ENCODE peak calls at places on chromosomes 3 and 15, in nine cellular contexts. X is BJ; W is progenitor cell of endocrine pancreas; S is transverse colon; J is psoas muscle; K is foreskin fibroblast; Y is nephron progenitor cell; N is CD8-positive, alpha-beta T cell; F is WERI-Rb-1. L is an unnamed sample.

GRCh38 chr15:67174864-67175573 is 79.4 kb downstream of the AAGAB start:
- DNase-seq in X (no peak), W (no peak), S (no peak), J (no peak), K (no peak), Y (no peak), N (no peak), F (no peak), L (peak)

GRCh38 chr15:42149493-42150245 is 6.8 kb downstream of the PLA2G4F start:
- DNase-seq in X (no peak), W (no peak), S (no peak), J (no peak), K (no peak), Y (no peak), N (no peak), F (no peak), L (no peak)

GRCh38 chr15:57506422-57506821 is 85.3 kb upstream of the MYZAP start:
- DNase-seq in X (no peak), W (no peak), S (no peak), J (no peak), K (no peak), Y (no peak), N (no peak), F (peak), L (peak)

GRCh38 chr3:128319107-128319506 is 147.6 kb downstream of the DNAJB8 start:
- DNase-seq in X (no peak), W (no peak), S (no peak), J (no peak), K (no peak), Y (no peak), N (no peak), F (peak), L (no peak)

GRCh38 chr3:67637255-67637900 is 17.0 kb downstream of the SUCLG2 start:
- DNase-seq in X (no peak), W (no peak), S (no peak), J (no peak), K (no peak), Y (no peak), N (no peak), F (no peak), L (no peak)

GRCh38 chr3:31738423-31738822 is 205.7 kb downstream of the STT3B start:
- DNase-seq in X (no peak), W (no peak), S (no peak), J (no peak), K (no peak), Y (no peak), N (no peak), F (no peak), L (no peak)

GRCh38 chr3:64321747-64322146 is 96.5 kb upstream of the PRICKLE2 start:
- DNase-seq in X (no peak), W (no peak), S (no peak), J (no peak), K (peak), Y (no peak), N (no peak), F (no peak), L (peak)

GRCh38 chr15:100973351-100974034 is 54.3 kb downstream of the LRRK1 start:
- DNase-seq in X (no peak), W (peak), S (no peak), J (no peak), K (no peak), Y (peak), N (no peak), F (no peak), L (no peak)

GRCh38 chr3:117786339-117786738 is 1076.8 kb downstream of the TUSC7 start:
- DNase-seq in X (no peak), W (no peak), S (no peak), J (no peak), K (no peak), Y (no peak), N (no peak), F (no peak), L (no peak)

GRCh38 chr3:63872135-63872924 is 8.7 kb downstream of the ATXN7 start:
- DNase-seq in X (peak), W (no peak), S (no peak), J (no peak), K (peak), Y (no peak), N (no peak), F (peak), L (peak)

GRCh38 chr3:135929670-135930069 is 35.9 kb upstream of the PPP2R3A start:
- DNase-seq in X (peak), W (no peak), S (peak), J (peak), K (peak), Y (no peak), N (no peak), F (no peak), L (no peak)

GRCh38 chr15:36133686-36134085 is 445.7 kb upstream of the CDIN1 start:
- DNase-seq in X (no peak), W (no peak), S (no peak), J (no peak), K (no peak), Y (no peak), N (no peak), F (no peak), L (no peak)

GRCh38 chr3:113110263-113110662 is 101.1 kb upstream of the BOC start:
- DNase-seq in X (no peak), W (no peak), S (peak), J (no peak), K (no peak), Y (no peak), N (no peak), F (no peak), L (peak)

GRCh38 chr15:70291295-70291694 is 193.6 kb upstream of the TLE3 start:
- DNase-seq in X (no peak), W (no peak), S (no peak), J (no peak), K (no peak), Y (no peak), N (no peak), F (no peak), L (no peak)

GRCh38 chr3:181808053-181808452 is 96.3 kb downstream of the SOX2 start:
- DNase-seq in X (no peak), W (no peak), S (no peak), J (no peak), K (no peak), Y (no peak), N (no peak), F (no peak), L (no peak)

GRCh38 chr3:63724987-63725386 is 72.5 kb downstream of the SNTN start:
- DNase-seq in X (peak), W (no peak), S (no peak), J (no peak), K (peak), Y (no peak), N (no peak), F (no peak), L (peak)

GRCh38 chr15:77525411-77525811 is 104.7 kb downstream of the HMG20A start:
- DNase-seq in X (no peak), W (no peak), S (no peak), J (no peak), K (no peak), Y (no peak), N (no peak), F (peak), L (no peak)

GRCh38 chr3:149480326-149481017 is 6.0 kb downstream of the TM4SF4 start:
- DNase-seq in X (no peak), W (peak), S (peak), J (peak), K (peak), Y (peak), N (peak), F (peak), L (peak)

GRCh38 chr3:73549071-73549600 is 75.6 kb downstream of the PDZRN3 start:
- DNase-seq in X (no peak), W (no peak), S (no peak), J (no peak), K (no peak), Y (no peak), N (no peak), F (no peak), L (no peak)

GRCh38 chr15:92902723-92903587 is 2.8 kb downstream of the CHD2 start:
- DNase-seq in X (no peak), W (no peak), S (no peak), J (no peak), K (no peak), Y (no peak), N (no peak), F (no peak), L (no peak)

GRCh38 chr3:22012471-22012870 is 261.5 kb upstream of the ZNF385D start:
- DNase-seq in X (no peak), W (no peak), S (no peak), J (no peak), K (peak), Y (no peak), N (no peak), F (peak), L (no peak)

GRCh38 chr15:28998511-28998910 is 112.7 kb downstream of the APBA2 start:
- DNase-seq in X (no peak), W (no peak), S (no peak), J (no peak), K (no peak), Y (no peak), N (no peak), F (no peak), L (no peak)

GRCh38 chr3:132038198-132038825 is 3.5 kb upstream of the CPNE4 start:
- DNase-seq in X (no peak), W (no peak), S (no peak), J (no peak), K (no peak), Y (no peak), N (no peak), F (no peak), L (no peak)
- TF ChIP-seq CTCF in X (peak), W (peak), S (peak), J (peak), K (peak), Y (peak), N (no peak), F (peak), L (peak)

DNA sequence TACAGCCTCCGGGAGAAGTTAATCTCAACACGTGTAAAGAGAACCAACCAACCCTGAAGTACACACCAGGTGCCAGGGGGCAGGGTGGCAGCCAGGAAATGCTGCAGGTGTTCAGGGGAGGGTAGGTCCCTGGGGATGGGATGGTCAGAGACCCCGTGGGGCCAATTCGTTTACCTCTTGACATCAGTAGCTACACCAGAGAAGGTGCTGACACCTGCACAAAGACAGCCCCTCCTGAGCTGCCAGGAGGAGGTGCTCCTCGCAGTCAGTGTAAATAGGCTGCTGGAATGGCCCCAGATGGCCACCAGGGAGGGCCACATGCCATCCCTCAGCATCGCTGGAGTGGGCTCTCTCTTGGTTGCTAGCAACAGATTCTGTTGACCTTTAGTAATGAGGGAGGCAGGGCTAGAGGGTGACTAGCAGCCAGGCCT is 52.8 kb downstream of the CORO2B start:
- DNase-seq in X (no peak), W (no peak), S (no peak), J (no peak), K (no peak), Y (no peak), N (no peak), F (peak), L (no peak)
- TF ChIP-seq CTCF in X (no peak), W (no peak), S (no peak), J (no peak), K (no peak), Y (no peak), N (no peak), F (peak), L (no peak)

DNA sequence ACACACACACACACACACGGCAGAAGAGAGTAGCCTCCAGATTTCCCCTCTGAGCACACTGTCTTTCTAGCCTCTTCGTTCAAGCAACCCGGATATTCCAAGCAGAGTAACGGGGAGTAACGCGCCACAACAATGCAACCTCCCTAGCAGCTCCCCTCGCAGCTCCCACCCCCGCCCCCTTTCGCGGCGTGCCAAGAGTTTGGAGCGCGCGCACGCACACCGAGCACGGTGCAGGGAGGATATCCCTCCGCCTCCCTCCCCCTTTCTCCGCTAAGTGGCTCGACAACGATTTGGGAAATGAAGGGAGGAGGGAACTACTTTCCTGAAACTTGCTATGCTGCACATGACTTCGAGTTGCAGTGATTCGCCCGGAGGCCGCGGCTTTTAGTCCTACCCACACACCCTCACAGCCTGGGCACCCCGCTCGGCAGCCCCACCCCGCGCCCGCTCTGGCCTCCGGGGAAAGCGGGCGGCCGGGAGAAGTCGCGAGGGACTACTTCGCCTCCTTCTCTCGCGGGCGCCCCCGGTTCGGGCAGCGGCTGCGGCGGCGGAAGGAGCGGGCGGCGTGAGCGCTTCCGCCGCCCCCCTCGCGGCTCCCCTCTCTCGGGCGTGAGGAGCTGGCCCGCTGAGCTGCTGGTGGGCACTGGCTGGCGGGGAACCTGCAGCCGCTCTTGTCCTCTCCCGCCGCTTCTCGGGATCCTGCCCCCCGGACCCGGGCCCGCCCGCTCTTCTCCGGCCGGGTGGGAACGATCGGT is 733 bp upstream of the SPRED1 start:
- DNase-seq in X (peak), W (peak), S (peak), J (peak), K (peak), Y (peak), N (peak), F (peak), L (peak)
- TF ChIP-seq CTCF in X (no peak), W (no peak), S (no peak), J (no peak), K (no peak), Y (no peak), N (no peak), F (no peak), L (no peak)

DNA sequence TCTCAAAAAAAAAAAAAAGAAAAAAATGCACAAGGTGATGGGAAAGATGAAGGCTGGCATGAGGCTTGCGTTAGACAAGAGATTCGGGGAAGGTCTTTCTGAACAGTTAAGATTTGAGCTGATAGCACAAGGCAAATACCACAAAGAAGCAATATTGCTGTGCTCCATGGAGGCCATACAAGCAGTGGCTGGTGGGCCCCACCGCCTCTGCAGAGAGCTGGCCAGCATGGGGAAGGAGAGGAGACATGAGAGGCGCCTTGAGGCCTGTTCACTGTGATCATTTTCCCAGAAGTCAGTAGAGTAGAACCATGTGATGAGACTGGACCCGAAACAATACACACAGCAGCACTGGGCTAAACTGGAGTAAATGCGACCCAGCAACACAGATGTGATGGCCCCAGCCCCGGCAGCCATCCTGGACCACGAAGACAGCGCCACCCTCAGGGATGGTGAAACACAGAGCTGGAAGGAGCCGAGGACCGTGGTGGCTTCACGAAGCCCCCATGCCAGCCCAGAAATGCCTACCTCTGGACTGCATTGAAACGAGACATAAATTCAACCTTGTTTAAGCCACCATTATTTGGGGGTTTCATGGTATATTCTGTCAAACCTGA is 5.5 kb downstream of the XXYLT1 start:
- DNase-seq in X (no peak), W (no peak), S (no peak), J (no peak), K (no peak), Y (no peak), N (no peak), F (no peak), L (no peak)
- TF ChIP-seq CTCF in X (no peak), W (no peak), S (no peak), J (no peak), K (no peak), Y (no peak), N (no peak), F (no peak), L (no peak)

GRCh38 chr15:65857718-65858402 is 11.4 kb upstream of the RAB11A start:
- DNase-seq in X (no peak), W (no peak), S (no peak), J (no peak), K (no peak), Y (no peak), N (no peak), F (no peak), L (no peak)

GRCh38 chr15:65867244-65867643 is 2.0 kb upstream of the RAB11A start:
- DNase-seq in X (no peak), W (no peak), S (no peak), J (no peak), K (no peak), Y (no peak), N (no peak), F (no peak), L (no peak)

GRCh38 chr15:65863106-65863505 is 6.2 kb upstream of the RAB11A start:
- DNase-seq in X (no peak), W (no peak), S (no peak), J (no peak), K (no peak), Y (no peak), N (no peak), F (no peak), L (no peak)

GRCh38 chr15:65856821-65857455 is 12.4 kb upstream of the RAB11A start:
- DNase-seq in X (no peak), W (no peak), S (peak), J (peak), K (no peak), Y (peak), N (peak), F (peak), L (peak)

DNA sequence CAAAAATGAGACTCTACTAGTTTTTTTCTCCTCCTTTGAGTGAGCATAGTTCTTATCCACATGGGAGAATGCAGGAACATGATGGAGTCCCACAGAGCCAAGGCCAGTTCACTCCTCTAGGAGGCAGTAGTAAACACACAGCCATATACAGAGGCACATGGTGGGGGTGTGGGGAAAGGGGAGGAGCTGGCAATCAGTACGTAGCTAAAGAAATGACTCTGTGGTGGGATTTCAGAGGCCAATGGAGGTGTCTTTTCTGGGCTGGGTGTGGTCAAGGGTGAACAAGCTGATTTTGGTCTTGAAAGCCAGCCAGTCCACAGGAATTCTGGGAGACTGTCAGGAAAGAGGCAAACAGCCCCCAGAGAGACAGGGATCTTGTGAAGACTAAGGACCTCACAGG is 6.6 kb upstream of the RAB11A start:
- DNase-seq in X (no peak), W (no peak), S (peak), J (no peak), K (peak), Y (peak), N (peak), F (peak), L (peak)
- TF ChIP-seq CTCF in X (peak), W (peak), S (peak), J (peak), K (peak), Y (no peak), N (peak), F (peak), L (no peak)

DNA sequence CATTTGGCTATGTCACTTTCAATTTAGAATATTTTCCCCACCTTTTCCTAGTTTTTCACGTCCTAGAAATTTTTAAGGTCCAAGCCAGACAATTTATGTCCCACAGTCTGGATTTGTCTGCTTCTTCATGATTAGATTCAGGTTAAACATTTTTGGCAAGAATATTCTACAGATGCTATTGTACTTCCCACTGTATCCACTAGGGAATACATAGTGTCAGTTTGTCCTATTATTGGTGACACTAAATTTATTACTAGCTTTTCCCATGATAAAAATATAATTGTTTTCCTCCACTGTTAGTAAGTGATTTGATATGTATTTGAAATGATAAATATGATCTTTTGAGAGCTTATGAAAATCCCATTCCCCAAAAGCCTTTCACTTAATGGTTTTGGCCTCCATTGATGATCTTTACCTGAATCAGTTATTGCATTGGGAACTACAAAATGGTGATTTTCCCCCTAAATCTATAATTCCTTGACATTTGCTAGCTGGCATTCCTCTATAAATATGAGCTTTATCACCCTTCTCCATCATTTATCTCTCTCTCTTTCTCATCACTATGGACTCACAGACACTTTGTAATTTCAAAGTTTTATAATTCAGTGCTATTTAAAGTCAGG is 8.3 kb downstream of the ARL14 start:
- DNase-seq in X (no peak), W (no peak), S (no peak), J (no peak), K (no peak), Y (no peak), N (no peak), F (no peak), L (no peak)
- TF ChIP-seq CTCF in X (peak), W (peak), S (peak), J (peak), K (peak), Y (peak), N (peak), F (peak), L (peak)

GRCh38 chr3:97350976-97351375 is 413.6 kb upstream of the ARL6 start:
- DNase-seq in X (no peak), W (no peak), S (no peak), J (no peak), K (no peak), Y (no peak), N (no peak), F (no peak), L (no peak)

GRCh38 chr3:97353176-97353575 is 411.4 kb upstream of the ARL6 start:
- DNase-seq in X (no peak), W (no peak), S (no peak), J (peak), K (no peak), Y (no peak), N (no peak), F (no peak), L (no peak)

GRCh38 chr3:97347780-97348179 is 416.8 kb upstream of the ARL6 start:
- DNase-seq in X (no peak), W (no peak), S (no peak), J (no peak), K (no peak), Y (no peak), N (no peak), F (no peak), L (no peak)
- TF ChIP-seq CTCF in X (no peak), W (no peak), S (no peak), J (no peak), K (no peak), Y (no peak), N (no peak), F (no peak), L (no peak)

DNA sequence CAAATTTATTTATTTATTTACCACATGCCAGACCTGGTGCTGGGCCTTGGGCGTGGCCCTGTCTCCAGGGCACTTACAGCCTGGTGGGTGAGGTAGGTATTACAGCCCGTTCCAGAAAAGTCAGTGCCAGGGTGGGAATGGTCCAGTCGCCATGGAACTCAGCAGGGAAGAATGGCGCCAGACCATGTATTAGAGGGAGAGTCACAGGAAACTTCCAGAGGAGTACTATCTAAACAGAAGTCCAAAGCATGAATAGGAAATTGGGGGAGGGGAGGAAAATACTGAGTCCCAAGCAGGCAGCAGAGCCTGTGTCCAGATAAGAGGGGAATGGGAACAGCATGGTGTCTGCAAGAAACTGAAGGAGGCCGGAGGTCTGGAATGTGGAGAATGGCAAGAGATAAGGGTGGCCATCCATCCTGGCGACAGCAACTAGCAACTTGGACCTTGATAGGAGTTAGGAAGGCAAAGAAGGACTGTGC is 27.0 kb downstream of the SH3BP5 start:
- DNase-seq in X (no peak), W (peak), S (no peak), J (no peak), K (no peak), Y (no peak), N (no peak), F (no peak), L (peak)
- TF ChIP-seq CTCF in X (peak), W (peak), S (peak), J (no peak), K (peak), Y (peak), N (no peak), F (no peak), L (no peak)